ENCODE peak calls at places on chromosomes 7 and 10, in six cellular contexts. One of them, this sample, is unnamed.

GRCh38 chr7:138425026-138425425 is 35.0 kb upstream of the TRIM24 start:
- DNase-seq in Right ventricle myocardium superior: no peak
- DNase-seq in Daoy: no peak
- DNase-seq in GM10248: no peak
- DNase-seq in NCI-H2081: no peak
- DNase-seq in HEK293T: no peak
- DNase-seq in this sample: no peak

GRCh38 chr10:5632430-5632829 is 34.0 kb downstream of the ASB13 start:
- DNase-seq in Daoy: no peak
- DNase-seq in NCI-H2081: no peak
- DNase-seq in GM10248: no peak
- DNase-seq in Right ventricle myocardium superior: no peak
- DNase-seq in HEK293T: no peak
- DNase-seq in this sample: peak

GRCh38 chr10:44715081-44715480 is 196.1 kb upstream of the TMEM72 start:
- DNase-seq in GM10248: no peak
- DNase-seq in NCI-H2081: no peak
- DNase-seq in HEK293T: no peak
- DNase-seq in Right ventricle myocardium superior: no peak
- DNase-seq in Daoy: no peak
- DNase-seq in this sample: peak

GRCh38 chr7:121504478-121504877 is 108.4 kb upstream of the FAM3C start:
- DNase-seq in GM10248: no peak
- DNase-seq in NCI-H2081: no peak
- DNase-seq in Right ventricle myocardium superior: no peak
- DNase-seq in HEK293T: no peak
- DNase-seq in Daoy: peak
- DNase-seq in this sample: peak

GRCh38 chr10:110827410-110827809 is 44.3 kb upstream of the PDCD4 start:
- DNase-seq in Daoy: no peak
- DNase-seq in Right ventricle myocardium superior: no peak
- DNase-seq in HEK293T: no peak
- DNase-seq in GM10248: no peak
- DNase-seq in NCI-H2081: no peak
- DNase-seq in this sample: no peak

GRCh38 chr7:33669251-33669670 is 236.1 kb upstream of the BMPER start:
- DNase-seq in Right ventricle myocardium superior: no peak
- DNase-seq in Daoy: peak
- DNase-seq in GM10248: no peak
- DNase-seq in NCI-H2081: peak
- DNase-seq in HEK293T: peak
- DNase-seq in this sample: no peak

GRCh38 chr7:69365588-69366241 is 232.6 kb upstream of the AUTS2 start:
- DNase-seq in HEK293T: peak
- DNase-seq in NCI-H2081: peak
- DNase-seq in Daoy: peak
- DNase-seq in Right ventricle myocardium superior: no peak
- DNase-seq in GM10248: no peak
- DNase-seq in this sample: peak

GRCh38 chr7:102404005-102404861 is 8.1 kb downstream of the PRKRIP1 start:
- DNase-seq in Daoy: peak
- DNase-seq in HEK293T: peak
- DNase-seq in NCI-H2081: peak
- DNase-seq in Right ventricle myocardium superior: no peak
- DNase-seq in GM10248: peak
- DNase-seq in this sample: peak

GRCh38 chr7:71661671-71662224 is 529.8 kb downstream of the GALNT17 start:
- DNase-seq in GM10248: no peak
- DNase-seq in HEK293T: no peak
- DNase-seq in Right ventricle myocardium superior: peak
- DNase-seq in Daoy: no peak
- DNase-seq in NCI-H2081: no peak
- DNase-seq in this sample: no peak